ENCODE peak calls at places on chromosomes 1 and 21, in eight cellular contexts. I is activated gamma-delta T cell treated with Interleukin-2 at 50 U/mL for 16 hours; Q is activated naive CD4-positive, alpha-beta T cell; U is activated CD8-positive, alpha-beta T cell treated with anti-CD3 and anti-CD28 coated beads for 36 hours; E is ovary; L is fibroblast of lung; W is ecto neural progenitor cell; G is HT-29. C is an unnamed sample.

GRCh38 chr1:6603424-6603850 is 768 bp upstream of the KLHL21 start:
- DNase-seq in I (peak), Q (peak), U (peak), E (peak), L (peak), W (peak), G (peak), C (no peak)

GRCh38 chr21:43585924-43586411 is 73.3 kb downstream of the HSF2BP start:
- DNase-seq in I (no peak), Q (no peak), U (no peak), E (peak), L (peak), W (no peak), G (peak), C (no peak)

GRCh38 chr1:64965239-64966157 is 851 bp downstream of the JAK1 start:
- DNase-seq in I (peak), Q (peak), U (peak), E (peak), L (peak), W (peak), G (peak), C (peak)

GRCh38 chr1:1040004-1040991 is 20.4 kb downstream of the AGRN start:
- DNase-seq in I (peak), Q (peak), U (peak), E (peak), L (peak), W (peak), G (peak), C (peak)

GRCh38 chr1:230268371-230269170 is 157.6 kb downstream of the PGBD5 start:
- DNase-seq in I (no peak), Q (no peak), U (no peak), E (peak), L (peak), W (no peak), G (peak), C (no peak)

GRCh38 chr1:102190429-102190828 is 193.7 kb upstream of the OLFM3 start:
- DNase-seq in I (no peak), Q (no peak), U (no peak), E (no peak), L (no peak), W (no peak), G (no peak), C (no peak)

GRCh38 chr1:114386129-114387037 is 124.6 kb downstream of the TRIM33 start:
- DNase-seq in I (no peak), Q (no peak), U (no peak), E (no peak), L (no peak), W (no peak), G (no peak), C (no peak)

GRCh38 chr1:943545-944340 is 15.3 kb downstream of the NOC2L start:
- DNase-seq in I (no peak), Q (no peak), U (no peak), E (peak), L (no peak), W (no peak), G (no peak), C (no peak)

GRCh38 chr21:37184784-37185593 is 82.1 kb downstream of the VPS26C start:
- DNase-seq in I (no peak), Q (no peak), U (no peak), E (no peak), L (no peak), W (no peak), G (no peak), C (no peak)

GRCh38 chr1:20485527-20486456 is at the start of gene CAMK2N1:
- DNase-seq in I (peak), Q (peak), U (peak), E (peak), L (peak), W (peak), G (peak), C (no peak)

GRCh38 chr21:42056996-42057689 is 14.0 kb upstream of the UMODL1 start:
- DNase-seq in I (no peak), Q (no peak), U (no peak), E (no peak), L (peak), W (no peak), G (peak), C (no peak)

GRCh38 chr1:2847086-2847850 is 45.8 kb upstream of the TTC34 start:
- DNase-seq in I (no peak), Q (no peak), U (no peak), E (no peak), L (no peak), W (no peak), G (no peak), C (no peak)

GRCh38 chr21:16742116-16742515 is 770.7 kb upstream of the CXADR start:
- DNase-seq in I (no peak), Q (no peak), U (no peak), E (peak), L (peak), W (no peak), G (no peak), C (no peak)

GRCh38 chr21:36548866-36549265 is 68.9 kb upstream of the CLDN14 start:
- DNase-seq in I (no peak), Q (no peak), U (no peak), E (no peak), L (no peak), W (no peak), G (no peak), C (no peak)

GRCh38 chr1:12114916-12115315 is 51.8 kb downstream of the TNFRSF8 start:
- DNase-seq in I (no peak), Q (no peak), U (no peak), E (no peak), L (no peak), W (no peak), G (no peak), C (no peak)

C was measured in activated CD8-positive, alpha-beta memory T cell treated with anti-CD3 and anti-CD28 coated beads for 1 hour.